ENCODE peak calls at places on chromosomes 11 and 22, in six cellular contexts. M is prostate gland, P is transverse colon, T is GM23338, D is spleen, W is stomach. K is an unnamed sample. For H3K4me1, the result is how much of the 10 kb centered on the place peaks cover.

GRCh38 chr11:19498986-19499669 is 213.5 kb upstream of the NAV2 start:
- DNase-seq in D (no peak), P (no peak), W (no peak), T (no peak), M (no peak), K (no peak)

GRCh38 chr11:79437274-79437980 is 3.4 kb downstream of the TENM4 start:
- DNase-seq in M (peak), P (peak), W (peak), D (peak), T (peak), K (no peak)

GRCh38 chr11:1744879-1745700 is 5.3 kb downstream of the IFITM10 start:
- DNase-seq in T (no peak), M (no peak), W (no peak), D (peak), P (no peak), K (no peak)

GRCh38 chr11:726278-726915 is 20.4 kb downstream of the EPS8L2 start:
- DNase-seq in T (peak), M (peak), P (peak), W (peak), D (peak), K (peak)

GRCh38 chr22:25628494-25628893 is 64.0 kb downstream of the GRK3 start:
- DNase-seq in T (no peak), D (no peak), M (peak), P (no peak), W (no peak), K (no peak)

GRCh38 chr11:45651841-45652745 is 13.3 kb downstream of the CHST1 start:
- DNase-seq in D (peak), T (no peak), P (no peak), W (no peak), M (no peak), K (no peak)

GRCh38 chr11:10984250-10984649 is 126.4 kb upstream of the ZBED5 start:
- DNase-seq in W (no peak), T (peak), M (no peak), D (no peak), P (no peak), K (no peak)

GRCh38 chr11:15707194-15707593 is 592.5 kb downstream of the INSC start:
- DNase-seq in W (no peak), M (no peak), D (no peak), P (no peak), T (no peak), K (no peak)

GRCh38 chr11:48017105-48017874 is 36.9 kb downstream of the PTPRJ start:
- DNase-seq in W (no peak), T (no peak), D (peak), M (no peak), P (no peak), K (no peak)

GRCh38 chr11:3905080-3905953 is 49.9 kb downstream of the STIM1 start:
- DNase-seq in W (peak), T (peak), D (no peak), M (no peak), P (peak), K (no peak)

GRCh38 chr22:41891407-41891806 is 23.5 kb downstream of the SHISA8 start:
- DNase-seq in W (no peak), D (no peak), M (no peak), P (no peak), T (no peak), K (no peak)

DNA sequence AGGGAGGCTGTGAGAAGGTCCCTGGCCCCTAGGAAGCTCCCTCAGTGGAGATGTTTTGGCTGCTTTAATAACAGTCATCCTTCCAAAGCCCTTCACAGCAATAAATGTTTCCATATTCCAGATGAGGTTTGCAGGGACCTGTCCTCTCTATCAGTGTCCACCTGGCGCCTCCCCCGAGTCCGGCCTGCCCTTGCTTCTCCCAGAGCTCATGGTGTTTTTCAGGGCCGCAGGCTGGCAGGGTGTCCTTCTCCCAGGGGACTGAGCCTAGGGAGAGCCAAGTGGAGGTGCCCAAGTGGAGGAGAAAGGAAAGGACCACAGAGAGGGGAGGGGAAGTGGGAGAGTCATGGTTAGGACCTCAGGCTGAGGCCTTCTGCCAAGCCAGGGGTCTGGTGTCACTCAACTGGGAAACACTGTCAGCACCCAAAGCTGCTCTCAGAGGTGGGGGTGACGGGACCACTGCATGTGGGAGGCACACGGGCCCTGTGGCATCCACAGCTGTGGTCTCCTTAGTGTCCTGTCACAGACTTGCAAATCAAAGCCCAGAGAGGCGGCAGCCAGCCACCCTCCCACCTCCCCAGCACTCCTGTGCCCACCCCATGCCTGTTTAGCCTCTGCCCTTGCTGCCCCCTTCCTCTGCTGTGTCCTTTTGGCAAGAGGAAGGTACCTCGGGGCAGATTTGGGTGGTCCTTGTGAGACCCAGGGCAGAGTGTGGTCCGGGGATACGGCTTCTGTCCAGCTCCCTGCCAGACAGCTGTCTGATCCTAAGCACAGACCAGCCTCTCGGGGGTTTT is 6.4 kb downstream of the DERL3 start:
- DNase-seq in D (peak), M (no peak), W (no peak), P (no peak), T (no peak), K (no peak)
- TF ChIP-seq POLR2AphosphoS5 in D (no peak), M (no peak), W (no peak), P (no peak), T (no peak), K (no peak)

GRCh38 chr22:39090426-39091064 is 6.5 kb upstream of the APOBEC3H start:
- DNase-seq in D (peak), P (peak), M (no peak), T (no peak), W (peak), K (peak)
- H3K4me1 ChIP-seq in D (half or more), P (under half), M (under half), T (under half), W (under half), K (under half)

DNA sequence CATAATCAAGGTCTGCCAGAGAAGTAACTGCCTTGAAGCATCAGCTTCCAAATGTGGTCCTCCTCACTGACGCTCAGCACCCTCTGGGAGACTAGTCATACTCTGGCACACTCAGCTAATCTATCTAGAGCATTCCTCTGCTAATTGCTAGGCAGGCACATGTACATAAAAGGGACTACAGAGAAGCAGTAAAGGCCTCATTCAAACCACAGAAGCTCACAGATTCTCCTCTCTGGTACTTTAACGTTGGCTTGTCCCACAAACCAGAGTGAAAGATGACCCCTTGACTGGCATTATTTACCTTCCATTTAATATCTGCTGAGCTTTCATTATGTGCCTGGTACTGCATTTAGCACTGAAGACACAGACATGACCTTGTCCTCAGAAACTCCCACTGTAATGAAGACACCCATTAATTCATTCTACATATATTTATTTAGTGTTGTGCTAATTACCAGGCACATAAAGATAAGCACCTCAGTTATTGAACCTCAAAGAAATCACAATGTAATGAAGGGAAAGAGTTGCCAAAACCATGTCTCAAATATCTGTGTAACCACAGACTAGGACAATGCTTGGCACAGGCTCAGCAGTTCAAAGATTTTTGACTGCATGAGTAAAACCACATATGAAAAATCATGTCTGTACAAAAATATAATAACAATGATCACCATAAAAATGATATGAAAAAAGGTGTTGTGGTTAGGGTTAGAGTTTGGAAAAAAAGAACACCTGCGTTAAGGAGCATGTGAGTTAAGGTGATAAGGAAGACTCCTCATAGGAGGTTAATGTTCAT is 550.4 kb downstream of the DLG2 start:
- DNase-seq in D (no peak), M (no peak), W (no peak), T (no peak), P (no peak), K (no peak)
- TF ChIP-seq POLR2AphosphoS5 in D (no peak), M (no peak), W (no peak), T (no peak), P (no peak), K (no peak)

GRCh38 chr11:61749607-61750217 is 2.7 kb upstream of the MYRF start:
- DNase-seq in W (no peak), P (no peak), M (no peak), D (no peak), T (peak), K (no peak)

GRCh38 chr11:61752117-61752924 is at the start of gene MYRF:
- DNase-seq in D (peak), W (peak), M (peak), P (peak), T (peak), K (no peak)

GRCh38 chr11:61752925-61753551 is 602 bp downstream of the MYRF start:
- DNase-seq in P (no peak), W (no peak), D (no peak), M (no peak), T (no peak), K (no peak)

GRCh38 chr11:61751384-61751783 is 1.1 kb upstream of the MYRF start:
- DNase-seq in W (no peak), M (no peak), T (no peak), D (no peak), P (no peak), K (no peak)

DNA sequence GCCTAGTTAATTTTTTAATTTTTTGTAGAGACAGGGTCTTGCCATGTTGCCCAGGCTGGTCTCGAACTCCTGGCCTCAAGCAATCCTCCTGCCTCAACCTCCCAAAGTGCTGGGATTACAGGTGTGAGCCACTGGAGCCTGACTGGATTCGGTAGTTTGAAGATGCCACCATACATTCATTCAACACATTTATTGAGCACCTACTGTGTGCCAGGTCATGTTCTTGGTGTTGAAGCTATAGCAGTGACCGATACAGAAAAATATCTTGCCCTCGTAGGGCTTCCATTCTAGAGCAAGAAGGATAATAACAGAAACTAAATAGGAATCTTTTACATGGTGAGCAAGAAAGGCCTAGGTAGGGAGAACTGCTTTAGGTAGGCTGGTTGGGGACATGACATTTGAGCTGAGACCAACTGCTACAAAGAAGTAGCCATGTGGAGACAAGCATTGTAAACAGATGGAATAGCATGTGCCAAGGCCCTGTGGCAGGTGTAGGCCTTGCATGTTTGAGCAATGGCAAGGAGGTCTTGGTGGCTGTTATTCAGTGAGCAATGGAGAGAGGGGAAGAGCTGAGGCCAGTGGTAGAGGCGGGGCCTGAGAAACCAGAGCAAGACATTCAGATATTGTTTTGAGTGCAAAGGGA is 1.7 kb upstream of the MYRF start:
- DNase-seq in M (no peak), P (no peak), W (no peak), D (no peak), T (no peak), K (no peak)
- H3K4me1 ChIP-seq in M (under half), P (under half), W (under half), D (under half), T (under half), K (under half)

DNA sequence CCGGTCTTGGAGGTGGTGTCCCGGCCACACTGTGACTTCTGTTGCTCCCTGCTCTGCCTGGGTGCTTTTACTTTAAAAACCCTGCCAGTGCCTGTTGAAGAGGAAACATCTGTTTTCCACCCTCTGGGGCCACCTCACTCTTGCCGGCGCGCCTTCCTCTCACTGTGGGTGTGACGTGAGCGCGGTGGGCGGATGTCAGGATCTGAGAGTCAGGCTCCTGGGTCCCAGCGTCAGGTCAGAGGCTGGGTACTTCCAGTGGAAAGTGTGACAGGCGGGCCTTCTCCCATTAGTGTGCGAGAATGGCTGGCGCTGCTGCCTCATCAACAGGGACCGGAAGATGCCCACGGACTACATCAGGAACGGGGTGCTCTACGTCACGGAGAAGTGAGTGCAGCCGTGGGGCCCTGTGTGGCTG is 54.2 kb downstream of the GRAMD4 start:
- DNase-seq in M (no peak), T (no peak), W (peak), P (peak), D (peak), K (no peak)
- TF ChIP-seq POLR2AphosphoS5 in M (no peak), T (no peak), W (no peak), P (no peak), D (peak), K (no peak)

GRCh38 chr11:72808415-72808814 is 5.8 kb upstream of the ATG16L2 start:
- DNase-seq in W (no peak), D (no peak), T (no peak), M (no peak), P (no peak), K (no peak)

GRCh38 chr11:72812604-72812967 is 1.6 kb upstream of the ATG16L2 start:
- DNase-seq in T (no peak), D (peak), P (no peak), M (no peak), W (no peak), K (no peak)

GRCh38 chr11:72807021-72807693 is 7.1 kb upstream of the ATG16L2 start:
- DNase-seq in T (no peak), M (no peak), P (no peak), D (no peak), W (no peak), K (no peak)

GRCh38 chr11:72805214-72805613 is 9.0 kb upstream of the ATG16L2 start:
- DNase-seq in W (no peak), M (no peak), T (no peak), D (no peak), P (no peak), K (no peak)

GRCh38 chr11:72807789-72808188 is 6.4 kb upstream of the ATG16L2 start:
- DNase-seq in W (no peak), M (no peak), D (no peak), T (no peak), P (no peak), K (no peak)
- H3K4me1 ChIP-seq in W (under half), M (under half), D (half or more), T (under half), P (under half), K (under half)

GRCh38 chr22:36383110-36383581 is 4.6 kb downstream of the MYH9 start:
- DNase-seq in W (peak), T (no peak), P (peak), M (no peak), D (peak), K (peak)

GRCh38 chr22:36377022-36377631 is 10.6 kb downstream of the MYH9 start:
- DNase-seq in M (no peak), T (no peak), P (no peak), D (no peak), W (no peak), K (no peak)

GRCh38 chr22:36381513-36382079 is 6.2 kb downstream of the MYH9 start:
- DNase-seq in T (no peak), M (no peak), W (no peak), D (no peak), P (no peak), K (no peak)

GRCh38 chr22:36378080-36378788 is 9.5 kb downstream of the MYH9 start:
- DNase-seq in M (no peak), D (no peak), W (no peak), P (no peak), T (no peak), K (no peak)

DNA sequence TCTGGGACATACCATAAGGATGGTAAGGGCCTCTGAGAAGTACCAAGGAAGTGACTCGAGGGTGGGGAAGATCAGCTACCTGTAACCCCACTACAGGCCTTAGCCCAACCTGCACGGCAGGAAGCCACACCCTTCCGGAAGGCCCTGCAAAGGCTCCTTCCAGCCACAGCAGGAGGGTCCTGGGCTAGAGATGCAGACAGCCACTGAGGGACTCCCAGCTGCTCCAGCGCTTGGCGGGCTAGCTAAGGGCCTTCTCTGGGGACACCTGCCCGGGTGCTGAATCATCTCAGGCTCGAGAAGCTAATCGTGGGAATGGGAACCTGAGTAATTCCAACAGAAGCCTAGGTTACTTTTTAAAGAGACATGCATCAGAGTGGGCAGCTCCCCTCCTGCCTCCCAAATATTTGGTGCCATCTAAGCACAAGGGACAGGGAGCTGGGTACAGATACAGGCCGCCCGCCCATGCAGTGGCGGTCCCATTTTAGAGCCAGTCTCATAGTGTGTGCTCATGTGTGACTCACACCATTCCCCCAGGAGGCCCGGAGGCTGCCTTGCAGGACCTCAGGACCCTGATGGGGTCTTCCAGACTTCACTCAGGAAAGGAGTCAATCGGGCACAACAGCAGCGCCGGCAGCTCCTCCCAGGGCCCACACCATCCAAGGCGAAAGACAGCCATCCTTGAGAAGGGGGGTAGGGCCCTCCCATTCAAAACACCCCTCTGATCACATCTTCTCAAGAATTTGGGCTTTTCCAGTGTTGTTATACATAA is 8.0 kb downstream of the MYH9 start:
- DNase-seq in M (no peak), D (peak), P (no peak), W (no peak), T (no peak), K (no peak)
- TF ChIP-seq POLR2AphosphoS5 in M (no peak), D (peak), P (no peak), W (no peak), T (no peak), K (no peak)